ENCODE peak calls at places on chromosomes 11 and 22, in seven cellular contexts. One of them, this sample, is unnamed.

GRCh38 chr11:117314840-117315239 is 1.2 kb downstream of the BACE1 start:
- DNase-seq in fibroblast of the aortic adventitia: no peak
- DNase-seq in body of pancreas: peak
- DNase-seq in T47D: no peak
- DNase-seq in kidney glomerular epithelial cell: no peak
- DNase-seq in stomach: no peak
- DNase-seq in effector CD4-positive, alpha-beta T cell: no peak
- DNase-seq in this sample: no peak

GRCh38 chr22:19639610-19640135 is 74.6 kb upstream of the SEPTIN5 start:
- DNase-seq in fibroblast of the aortic adventitia: no peak
- DNase-seq in body of pancreas: no peak
- DNase-seq in T47D: no peak
- DNase-seq in kidney glomerular epithelial cell: no peak
- DNase-seq in stomach: no peak
- DNase-seq in effector CD4-positive, alpha-beta T cell: no peak
- DNase-seq in this sample: no peak

GRCh38 chr11:14618060-14618459 is 25.5 kb upstream of the PDE3B start:
- DNase-seq in fibroblast of the aortic adventitia: no peak
- DNase-seq in body of pancreas: no peak
- DNase-seq in T47D: no peak
- DNase-seq in kidney glomerular epithelial cell: no peak
- DNase-seq in stomach: no peak
- DNase-seq in effector CD4-positive, alpha-beta T cell: no peak
- DNase-seq in this sample: no peak

GRCh38 chr22:49546811-49547585 is 280.7 kb downstream of the BRD1 start:
- DNase-seq in fibroblast of the aortic adventitia: no peak
- DNase-seq in body of pancreas: peak
- DNase-seq in T47D: no peak
- DNase-seq in kidney glomerular epithelial cell: no peak
- DNase-seq in stomach: no peak
- DNase-seq in effector CD4-positive, alpha-beta T cell: no peak
- DNase-seq in this sample: no peak

GRCh38 chr11:43573233-43573632 is 107.3 kb upstream of the HSD17B12 start:
- DNase-seq in fibroblast of the aortic adventitia: peak
- DNase-seq in body of pancreas: no peak
- DNase-seq in T47D: no peak
- DNase-seq in kidney glomerular epithelial cell: no peak
- DNase-seq in stomach: no peak
- DNase-seq in effector CD4-positive, alpha-beta T cell: no peak
- DNase-seq in this sample: peak

GRCh38 chr11:125228425-125228824 is 63.9 kb downstream of the PKNOX2 start:
- DNase-seq in fibroblast of the aortic adventitia: no peak
- DNase-seq in body of pancreas: no peak
- DNase-seq in T47D: no peak
- DNase-seq in kidney glomerular epithelial cell: no peak
- DNase-seq in stomach: no peak
- DNase-seq in effector CD4-positive, alpha-beta T cell: no peak
- DNase-seq in this sample: no peak

GRCh38 chr22:25051073-25051472 is 98.6 kb downstream of the KIAA1671 start:
- DNase-seq in fibroblast of the aortic adventitia: no peak
- DNase-seq in body of pancreas: no peak
- DNase-seq in T47D: no peak
- DNase-seq in kidney glomerular epithelial cell: no peak
- DNase-seq in stomach: no peak
- DNase-seq in effector CD4-positive, alpha-beta T cell: no peak
- DNase-seq in this sample: no peak

GRCh38 chr11:116960916-116961315 is 123.5 kb upstream of the APOA1 start:
- DNase-seq in fibroblast of the aortic adventitia: peak
- DNase-seq in body of pancreas: no peak
- DNase-seq in T47D: no peak
- DNase-seq in kidney glomerular epithelial cell: peak
- DNase-seq in stomach: no peak
- DNase-seq in effector CD4-positive, alpha-beta T cell: no peak
- DNase-seq in this sample: peak

GRCh38 chr22:30552719-30553118 is 6.2 kb upstream of the SEC14L6 start:
- DNase-seq in fibroblast of the aortic adventitia: no peak
- DNase-seq in body of pancreas: no peak
- DNase-seq in T47D: no peak
- DNase-seq in kidney glomerular epithelial cell: no peak
- DNase-seq in stomach: no peak
- DNase-seq in effector CD4-positive, alpha-beta T cell: no peak
- DNase-seq in this sample: no peak

GRCh38 chr22:39221999-39222686 is 22.6 kb downstream of the PDGFB start:
- DNase-seq in fibroblast of the aortic adventitia: no peak
- DNase-seq in body of pancreas: peak
- DNase-seq in T47D: no peak
- DNase-seq in kidney glomerular epithelial cell: no peak
- DNase-seq in stomach: no peak
- DNase-seq in effector CD4-positive, alpha-beta T cell: no peak
- DNase-seq in this sample: no peak

GRCh38 chr11:84691830-84692229 is 935.3 kb downstream of the DLG2 start:
- DNase-seq in fibroblast of the aortic adventitia: no peak
- DNase-seq in body of pancreas: no peak
- DNase-seq in T47D: no peak
- DNase-seq in kidney glomerular epithelial cell: peak
- DNase-seq in stomach: no peak
- DNase-seq in effector CD4-positive, alpha-beta T cell: no peak
- DNase-seq in this sample: peak